ENCODE peak calls at places on chromosome 1, in six cellular contexts. E is progenitor cell of endocrine pancreas; L is CD4-positive, alpha-beta T cell; C is mammary epithelial cell; O is upper lobe of right lung; F is nephron progenitor cell. Y is an unnamed sample.
A peak's percentile ranks its signal among the peaks of the same experiment; 100 is the strongest.

GRCh38 chr1:79326875-79327274 is 320.3 kb upstream of the ADGRL4 start:
- DNase-seq in E (no peak), L (no peak), C (no peak), O (no peak), F (no peak), Y (no peak)

GRCh38 chr1:167137285-167138192 is 43.7 kb downstream of the STYXL2 start:
- DNase-seq in E (no peak), L (no peak), C (no peak), O (no peak), F (no peak), Y (no peak)

GRCh38 chr1:223628233-223628632 is 37.3 kb downstream of the CAPN8 start:
- DNase-seq in E (peak; percentile 28), L (no peak), C (no peak), O (peak; percentile 71), F (peak; percentile 66), Y (peak; percentile 65)

GRCh38 chr1:10623391-10624145 is 148.8 kb downstream of the PEX14 start:
- DNase-seq in E (no peak), L (no peak), C (no peak), O (peak; percentile 46), F (no peak), Y (no peak)

GRCh38 chr1:243903904-243904303 is 53.9 kb upstream of the AKT3 start:
- DNase-seq in E (no peak), L (no peak), C (no peak), O (no peak), F (no peak), Y (no peak)

GRCh38 chr1:31987231-31987630 is 26.4 kb upstream of the KHDRBS1 start:
- DNase-seq in E (no peak), L (no peak), C (no peak), O (peak; percentile 28), F (peak; percentile 20), Y (no peak)

GRCh38 chr1:910881-911721 is 12.6 kb upstream of the SAMD11 start:
- DNase-seq in E (peak; percentile 13), L (no peak), C (peak; percentile 25), O (peak; percentile 55), F (no peak), Y (peak; percentile 41)

GRCh38 chr1:68470388-68470970 is 20.7 kb upstream of the RPE65 start:
- DNase-seq in E (no peak), L (no peak), C (no peak), O (no peak), F (no peak), Y (peak; percentile 6)

GRCh38 chr1:39409055-39409816 is 82.2 kb upstream of the BMP8A start:
- DNase-seq in E (no peak), L (no peak), C (peak; percentile 35), O (peak; percentile 66), F (peak; percentile 60), Y (peak; percentile 37)

GRCh38 chr1:15328785-15329480 is 80.8 kb upstream of the EFHD2 start:
- DNase-seq in E (no peak), L (no peak), C (no peak), O (no peak), F (no peak), Y (peak; percentile 31)

GRCh38 chr1:228452194-228453021 is 34.8 kb upstream of the RNF187 start:
- DNase-seq in E (no peak), L (no peak), C (no peak), O (no peak), F (peak; percentile 18), Y (no peak)

GRCh38 chr1:235250430-235250829 is 77.5 kb downstream of the ARID4B start:
- DNase-seq in E (no peak), L (no peak), C (no peak), O (no peak), F (no peak), Y (no peak)

GRCh38 chr1:29563092-29563491 is 326.8 kb downstream of the PTPRU start:
- DNase-seq in E (no peak), L (no peak), C (no peak), O (peak; percentile 1), F (no peak), Y (no peak)

GRCh38 chr1:157968503-157968902 is 24.9 kb upstream of the KIRREL1 start:
- DNase-seq in E (no peak), L (no peak), C (peak; percentile 89), O (no peak), F (no peak), Y (no peak)

GRCh38 chr1:208593306-208594006 is 349.3 kb upstream of the PLXNA2 start:
- DNase-seq in E (no peak), L (no peak), C (no peak), O (no peak), F (no peak), Y (no peak)

GRCh38 chr1:206834217-206834616 is 31.2 kb upstream of the IL20 start:
- DNase-seq in E (no peak), L (no peak), C (no peak), O (no peak), F (no peak), Y (no peak)

GRCh38 chr1:45012639-45013278 is 705 bp downstream of the UROD start:
- DNase-seq in E (no peak), L (no peak), C (peak; percentile 71), O (peak; percentile 91), F (peak; percentile 56), Y (peak; percentile 58)

GRCh38 chr1:43256675-43257570 is 12.9 kb upstream of the TMEM125 start:
- DNase-seq in E (no peak), L (no peak), C (no peak), O (peak; percentile 74), F (no peak), Y (no peak)

GRCh38 chr1:222420621-222421020 is 127.3 kb downstream of the HHIPL2 start:
- DNase-seq in E (no peak), L (peak; percentile 18), C (no peak), O (no peak), F (no peak), Y (no peak)

GRCh38 chr1:56574794-56575193 is 4.6 kb downstream of the PLPP3 start:
- DNase-seq in E (no peak), L (no peak), C (no peak), O (no peak), F (no peak), Y (no peak)

GRCh38 chr1:155004352-155005075 is 1.9 kb downstream of the ZBTB7B start:
- DNase-seq in E (no peak), L (no peak), C (no peak), O (no peak), F (no peak), Y (peak; percentile 46)

GRCh38 chr1:66549017-66549416 is 15.1 kb downstream of the SGIP1 start:
- DNase-seq in E (no peak), L (no peak), C (no peak), O (no peak), F (no peak), Y (no peak)

GRCh38 chr1:246117066-246117791 is 389.9 kb downstream of the SMYD3 start:
- DNase-seq in E (no peak), L (peak; percentile 9), C (no peak), O (no peak), F (peak; percentile 33), Y (peak; percentile 55)

GRCh38 chr1:109499661-109500536 is 6.0 kb downstream of the CYB561D1 start:
- DNase-seq in E (no peak), L (peak; percentile 27), C (peak; percentile 34), O (peak; percentile 77), F (no peak), Y (peak; percentile 77)

GRCh38 chr1:15948091-15948591 is 27.8 kb downstream of the ZBTB17 start:
- DNase-seq in E (no peak), L (no peak), C (no peak), O (no peak), F (no peak), Y (peak; percentile 47)

GRCh38 chr1:206826409-206826808 is 39.0 kb upstream of the IL20 start:
- DNase-seq in E (no peak), L (no peak), C (peak; percentile 81), O (no peak), F (no peak), Y (no peak)

GRCh38 chr1:214290399-214291037 is 9.6 kb downstream of the SMYD2 start:
- DNase-seq in E (no peak), L (no peak), C (no peak), O (no peak), F (no peak), Y (no peak)

GRCh38 chr1:158002022-158002629 is 8.7 kb downstream of the KIRREL1 start:
- DNase-seq in E (no peak), L (no peak), C (peak; percentile 23), O (no peak), F (no peak), Y (no peak)

GRCh38 chr1:44681905-44682900 is 7.7 kb downstream of the ARMH1 start:
- DNase-seq in E (no peak), L (no peak), C (no peak), O (peak; percentile 41), F (no peak), Y (no peak)

GRCh38 chr1:245551536-245551935 is 396.8 kb downstream of the KIF26B start:
- DNase-seq in E (no peak), L (no peak), C (no peak), O (no peak), F (no peak), Y (no peak)

GRCh38 chr1:86197206-86197855 is 40.8 kb upstream of the COL24A1 start:
- DNase-seq in E (no peak), L (no peak), C (no peak), O (no peak), F (no peak), Y (no peak)

GRCh38 chr1:162397039-162397448 is 14.9 kb downstream of the SH2D1B start:
- DNase-seq in E (no peak), L (no peak), C (no peak), O (no peak), F (no peak), Y (no peak)

GRCh38 chr1:31127266-31127665 is 61.7 kb upstream of the PUM1 start:
- DNase-seq in E (no peak), L (no peak), C (no peak), O (no peak), F (no peak), Y (no peak)

GRCh38 chr1:18628511-18628910 is 2.1 kb upstream of the PAX7 start:
- DNase-seq in E (no peak), L (no peak), C (no peak), O (no peak), F (no peak), Y (no peak)
- TF ChIP-seq CTCF in E (no peak), L (no peak), C (no peak), O (no peak), F (no peak), Y (no peak)

GRCh38 chr1:182628657-182629056 is 24.5 kb upstream of the RGS16 start:
- DNase-seq in E (no peak), L (no peak), C (no peak), O (no peak), F (no peak), Y (no peak)
- TF ChIP-seq CTCF in E (no peak), L (no peak), C (no peak), O (no peak), F (no peak), Y (no peak)

GRCh38 chr1:240595476-240595875 is 16.5 kb downstream of the GREM2 start:
- DNase-seq in E (no peak), L (no peak), C (no peak), O (no peak), F (no peak), Y (no peak)
- TF ChIP-seq CTCF in E (no peak), L (no peak), C (no peak), O (no peak), F (no peak), Y (no peak)

DNA sequence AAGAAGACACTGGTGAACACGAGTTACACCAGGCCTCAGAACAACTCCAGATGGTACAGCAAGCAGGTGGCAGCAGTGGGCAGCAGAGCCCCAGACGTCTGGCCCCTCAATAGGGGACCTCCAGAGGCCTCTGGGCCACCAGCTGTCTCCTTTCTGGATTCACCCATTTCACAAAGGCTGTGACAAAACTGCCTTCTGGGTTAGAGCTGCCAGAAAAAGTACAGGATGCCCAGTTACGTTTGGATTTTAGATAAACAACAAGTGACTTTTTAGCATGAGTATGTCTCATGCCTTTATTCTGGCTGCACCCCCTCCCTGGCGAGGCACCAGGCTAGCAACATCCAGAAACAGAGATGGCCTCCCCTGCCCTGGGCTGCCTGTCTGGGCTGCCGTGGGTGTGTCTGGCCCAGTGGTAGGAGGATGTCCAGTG is 30.1 kb downstream of the ITPKB start:
- DNase-seq in E (no peak), L (no peak), C (no peak), O (no peak), F (no peak), Y (no peak)
- TF ChIP-seq CTCF in E (no peak), L (no peak), C (no peak), O (peak; percentile 22), F (no peak), Y (no peak)

Y was measured in activated CD8-positive, alpha-beta T cell treated with anti-CD3 and anti-CD28 coated beads for 36 hours.